ENCODE peak calls at places on chromosomes 2 and 18, in eight cellular contexts. I, Q, U, J, D, E, O and M are unnamed samples. For H3K27me3, the result is how much of the 10 kb centered on the place peaks cover.

GRCh38 chr2:229343661-229344060 is 72.6 kb upstream of the PID1 start:
- DNase-seq in D (no peak), J (no peak), O (no peak), Q (no peak), I (peak), E (no peak), U (no peak), M (no peak)

GRCh38 chr2:124778076-124778475 is 753.0 kb downstream of the CNTNAP5 start:
- DNase-seq in E (no peak), O (no peak), I (no peak), J (no peak), U (peak), D (peak), Q (no peak), M (no peak)

GRCh38 chr18:8326763-8327394 is 282.4 kb upstream of the RAB12 start:
- DNase-seq in E (no peak), J (no peak), O (no peak), I (no peak), U (no peak), Q (no peak), D (no peak), M (no peak)

GRCh38 chr2:25938345-25938744 is 44.0 kb downstream of the KIF3C start:
- DNase-seq in D (no peak), J (no peak), E (no peak), O (no peak), I (no peak), U (no peak), Q (no peak), M (no peak)

GRCh38 chr2:101961287-101962242 is 30.2 kb upstream of the IL1R2 start:
- DNase-seq in Q (no peak), E (no peak), O (peak), J (peak), I (no peak), U (no peak), D (peak), M (no peak)

GRCh38 chr2:226959418-226959817 is 123.6 kb downstream of the RHBDD1 start:
- DNase-seq in E (no peak), Q (no peak), D (no peak), U (no peak), I (no peak), J (no peak), O (no peak), M (no peak)

GRCh38 chr18:26708814-26709717 is 156.4 kb downstream of the AQP4 start:
- DNase-seq in D (no peak), O (no peak), I (no peak), E (no peak), Q (no peak), J (no peak), U (no peak), M (no peak)

GRCh38 chr18:42176599-42176998 is 221.6 kb downstream of the PIK3C3 start:
- DNase-seq in U (no peak), I (no peak), D (no peak), Q (no peak), O (no peak), J (no peak), E (no peak), M (no peak)

GRCh38 chr2:107936427-107937359 is 49.6 kb upstream of the SLC5A7 start:
- DNase-seq in E (no peak), O (no peak), J (no peak), I (peak), Q (no peak), U (peak), D (peak), M (no peak)

GRCh38 chr18:62106271-62106670 is 80.6 kb downstream of the PIGN start:
- DNase-seq in I (no peak), J (no peak), E (no peak), U (no peak), D (no peak), O (no peak), Q (no peak), M (no peak)

GRCh38 chr18:74609535-74609934 is 11.9 kb downstream of the ZNF407 start:
- DNase-seq in Q (no peak), D (no peak), E (no peak), J (no peak), O (no peak), U (no peak), I (no peak), M (no peak)

GRCh38 chr18:76281565-76281964 is 213.5 kb downstream of the ZNF516 start:
- DNase-seq in O (no peak), I (no peak), U (no peak), E (no peak), Q (no peak), D (no peak), J (no peak), M (no peak)

GRCh38 chr2:62999905-63000304 is 50.7 kb upstream of the OTX1 start:
- DNase-seq in I (no peak), E (no peak), Q (no peak), J (peak), U (no peak), D (no peak), O (no peak), M (no peak)

GRCh38 chr2:240208631-240209211 is 68.3 kb upstream of the OTOS start:
- DNase-seq in I (no peak), E (no peak), D (no peak), J (no peak), O (no peak), Q (no peak), U (no peak), M (no peak)

GRCh38 chr2:148021059-148021985 is at the start of gene MBD5:
- DNase-seq in U (peak), D (peak), O (no peak), E (peak), J (no peak), I (peak), Q (no peak), M (peak)

GRCh38 chr18:7467708-7468466 is 99.2 kb upstream of the PTPRM start:
- DNase-seq in Q (no peak), E (no peak), J (no peak), O (no peak), U (no peak), I (no peak), D (peak), M (no peak)

GRCh38 chr18:72652990-72653593 is 109.0 kb upstream of the CBLN2 start:
- DNase-seq in O (peak), Q (no peak), D (peak), U (peak), I (peak), E (no peak), J (no peak), M (peak)

GRCh38 chr2:950627-950992 is at the start of gene SNTG2:
- DNase-seq in Q (peak), J (peak), I (peak), O (peak), U (peak), D (peak), E (peak), M (no peak)

GRCh38 chr2:182482511-182482910 is 55.7 kb upstream of the PDE1A start:
- DNase-seq in E (no peak), O (no peak), U (no peak), J (no peak), I (no peak), Q (no peak), D (peak), M (no peak)

GRCh38 chr2:232292395-232293154 is 86.0 kb upstream of the ALPP start:
- DNase-seq in Q (peak), D (peak), I (peak), J (no peak), O (peak), U (peak), E (no peak), M (peak)

GRCh38 chr2:224909885-224910517 is 132.3 kb downstream of the DOCK10 start:
- DNase-seq in U (no peak), I (peak), J (peak), Q (no peak), E (peak), D (peak), O (peak), M (peak)

GRCh38 chr18:13219012-13219396 is 444 bp downstream of the LDLRAD4 start:
- DNase-seq in O (no peak), J (no peak), E (no peak), I (no peak), D (no peak), Q (no peak), U (no peak), M (no peak)
- H3K4me3 ChIP-seq in O (peak), J (peak), E (peak), I (peak), D (peak), Q (peak), U (peak), M (peak)

GRCh38 chr2:9206991-9207640 is 504 bp downstream of the ASAP2 start:
- DNase-seq in J (peak), U (peak), O (peak), Q (no peak), D (peak), I (peak), E (peak), M (no peak)
- H3K27ac ChIP-seq in J (peak), U (peak), O (peak), Q (no peak), D (no peak), I (no peak), E (no peak), M (no peak)

GRCh38 chr2:27571681-27572080 is 11.2 kb upstream of the ZNF512 start:
- DNase-seq in E (no peak), O (no peak), D (no peak), J (no peak), I (no peak), Q (no peak), U (no peak), M (no peak)

GRCh38 chr2:27571197-27571596 is 11.6 kb upstream of the ZNF512 start:
- DNase-seq in O (no peak), J (no peak), I (no peak), Q (no peak), U (no peak), D (no peak), E (no peak), M (no peak)

GRCh38 chr2:27561060-27561459 is 21.8 kb upstream of the ZNF512 start:
- DNase-seq in U (no peak), D (no peak), J (no peak), Q (no peak), E (no peak), I (no peak), O (no peak), M (no peak)

GRCh38 chr2:27569398-27569797 is 13.4 kb upstream of the ZNF512 start:
- DNase-seq in E (no peak), D (no peak), U (no peak), O (no peak), I (no peak), Q (no peak), J (no peak), M (no peak)

DNA sequence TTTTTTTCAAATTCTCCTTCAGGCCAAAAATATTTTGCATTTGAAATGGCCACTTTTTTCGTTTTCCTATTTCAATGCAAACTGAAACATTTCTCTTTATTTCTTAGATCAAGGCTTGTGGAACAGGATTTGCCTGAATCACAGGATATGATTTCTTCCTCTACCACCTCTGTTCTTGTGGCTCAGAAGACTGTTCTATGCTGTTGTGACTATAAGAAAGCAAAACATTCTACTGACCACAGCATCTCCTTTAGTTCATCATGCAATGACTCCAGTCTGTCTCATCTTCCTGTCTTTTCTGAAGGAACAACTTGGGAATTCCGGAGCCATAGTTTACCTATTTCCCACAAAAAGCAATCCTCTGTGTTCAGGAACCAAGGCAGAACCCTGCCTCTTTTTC is 16.2 kb upstream of the ZNF512 start:
- DNase-seq in O (no peak), D (no peak), E (no peak), J (no peak), I (no peak), Q (no peak), U (no peak), M (no peak)
- H3K27me3 ChIP-seq in O (under half), D (under half), E (under half), J (under half), I (under half), Q (under half), U (half or more), M (under half)

DNA sequence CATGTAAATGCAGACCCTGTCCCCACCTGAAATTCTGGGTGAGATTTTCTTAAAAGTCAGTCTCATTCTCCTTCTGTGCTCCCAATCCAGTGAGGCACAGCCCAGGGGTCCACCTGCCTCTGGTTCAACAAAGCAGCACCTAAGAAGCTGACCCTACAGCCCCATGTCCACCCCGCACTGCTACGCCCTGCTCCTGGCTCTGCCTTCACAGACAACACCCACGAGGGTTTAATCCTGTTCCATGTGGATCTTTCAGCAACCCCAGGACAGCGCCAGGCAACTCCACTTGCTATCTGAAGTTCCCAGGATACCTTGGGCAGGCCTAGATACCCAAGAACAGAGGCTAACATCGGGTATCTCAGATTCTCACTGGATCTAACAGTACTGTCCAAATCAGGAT is 44.9 kb downstream of the HDLBP start:
- DNase-seq in Q (no peak), I (no peak), J (no peak), E (no peak), O (no peak), U (no peak), D (no peak), M (no peak)
- H3K4me3 ChIP-seq in Q (no peak), I (no peak), J (no peak), E (no peak), O (no peak), U (peak), D (no peak), M (no peak)

GRCh38 chr2:237405006-237405559 is 8.9 kb downstream of the COL6A3 start:
- DNase-seq in O (no peak), E (no peak), Q (no peak), J (no peak), D (no peak), I (no peak), U (no peak), M (no peak)
- H3K27ac ChIP-seq in O (no peak), E (no peak), Q (no peak), J (peak), D (no peak), I (no peak), U (no peak), M (no peak)

GRCh38 chr2:130328710-130329109 is 14.0 kb upstream of the IMP4 start:
- DNase-seq in U (peak), O (no peak), Q (no peak), J (no peak), I (no peak), E (no peak), D (peak), M (no peak)

GRCh38 chr2:130332271-130333073 is 10.2 kb upstream of the IMP4 start:
- DNase-seq in U (peak), J (peak), Q (peak), I (peak), E (peak), D (peak), O (no peak), M (peak)

GRCh38 chr2:130327703-130328527 is 14.8 kb upstream of the IMP4 start:
- DNase-seq in I (peak), J (no peak), U (peak), D (peak), Q (no peak), O (no peak), E (no peak), M (no peak)
- H3K27me3 ChIP-seq in I (under half), J (under half), U (under half), D (under half), Q (under half), O (under half), E (under half), M (under half)

DNA sequence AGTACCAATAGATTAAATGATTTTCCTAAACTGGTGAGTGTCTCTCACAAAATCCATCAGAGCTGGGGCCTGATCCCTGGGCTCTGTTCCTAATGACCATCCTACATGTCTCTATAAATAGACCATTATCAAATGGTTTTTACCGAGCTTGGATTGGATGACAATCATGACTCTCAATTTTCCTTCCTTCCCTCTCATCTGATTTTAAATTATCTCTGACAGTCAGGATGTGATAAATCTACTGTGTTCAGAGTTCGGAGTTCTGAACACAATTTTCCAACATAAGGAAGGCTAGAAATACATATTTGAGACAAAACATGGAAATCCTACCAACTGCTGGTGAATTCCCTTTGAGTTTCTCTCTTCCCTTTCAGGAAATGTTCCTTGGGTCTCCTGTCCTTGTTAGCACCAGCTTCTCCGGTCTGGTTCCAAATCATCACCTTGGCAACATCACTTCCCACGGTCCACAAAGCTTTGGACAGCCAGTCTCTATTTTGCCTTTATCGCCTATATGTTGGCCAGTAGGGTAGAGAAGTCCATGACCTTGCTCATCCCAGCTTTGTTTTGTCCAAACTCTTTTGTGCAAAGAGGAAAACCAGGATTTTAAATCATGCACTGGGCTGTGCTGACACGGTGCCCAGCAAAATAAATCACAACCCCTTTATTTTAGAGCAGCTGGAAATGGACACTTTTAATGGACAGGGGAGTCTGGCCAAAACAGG is 139.6 kb upstream of the ITGA6 start:
- DNase-seq in Q (no peak), U (no peak), I (no peak), D (no peak), J (peak), E (no peak), O (no peak), M (no peak)
- H3K4me3 ChIP-seq in Q (no peak), U (no peak), I (no peak), D (no peak), J (no peak), E (no peak), O (no peak), M (no peak)